ENCODE peak calls at places on chromosomes 4 and X, in ten cellular contexts. B is psoas muscle; I is K562; D is uterus; E is IMR-90; R is choroid plexus epithelial cell; G is hepatocyte; X is dorsolateral prefrontal cortex; A is CD8-positive, alpha-beta T cell; J is brain microvascular endothelial cell. L is an unnamed sample.

GRCh38 chrX:9390121-9390520 is 74.7 kb upstream of the TBL1X start:
- DNase-seq in E (peak), J (no peak), X (no peak), G (no peak), R (peak), A (no peak), B (no peak), D (no peak), I (no peak), L (no peak)

GRCh38 chr4:102600689-102601088 is 99.5 kb downstream of the NFKB1 start:
- DNase-seq in E (no peak), D (no peak), I (no peak), R (no peak), X (no peak), A (no peak), B (no peak), J (no peak), G (no peak), L (no peak)

GRCh38 chr4:1008840-1009646 is 2.4 kb upstream of the FGFRL1 start:
- DNase-seq in D (peak), I (no peak), A (peak), X (no peak), G (no peak), R (no peak), E (no peak), J (no peak), B (peak), L (no peak)

GRCh38 chrX:72301781-72302180 is 3.9 kb downstream of the CITED1 start:
- DNase-seq in D (no peak), J (no peak), G (no peak), A (no peak), R (no peak), I (no peak), E (no peak), B (no peak), X (no peak), L (no peak)

GRCh38 chr4:13455411-13455810 is 28.7 kb downstream of the RAB28 start:
- DNase-seq in G (no peak), X (no peak), D (no peak), I (no peak), E (peak), J (peak), R (peak), B (no peak), A (no peak), L (peak)

GRCh38 chr4:138911903-138912713 is 103.5 kb upstream of the NOCT start:
- DNase-seq in D (peak), B (no peak), X (no peak), G (peak), R (peak), E (no peak), J (no peak), I (no peak), A (no peak), L (no peak)

GRCh38 chr4:32884198-32884597 is 2164.0 kb downstream of the PCDH7 start:
- DNase-seq in I (no peak), X (no peak), G (no peak), B (no peak), E (no peak), A (no peak), D (no peak), J (no peak), R (peak), L (peak)

GRCh38 chr4:116275006-116275405 is 810.4 kb downstream of the TRAM1L1 start:
- DNase-seq in B (no peak), R (no peak), A (no peak), I (no peak), E (no peak), G (no peak), X (no peak), J (no peak), D (no peak), L (no peak)

GRCh38 chrX:123581586-123581985 is 151.3 kb downstream of the THOC2 start:
- DNase-seq in I (no peak), G (no peak), D (no peak), R (no peak), J (no peak), B (no peak), A (no peak), X (no peak), E (no peak), L (no peak)

GRCh38 chr4:165096776-165097175 is 15.9 kb downstream of the TMEM192 start:
- DNase-seq in G (peak), J (peak), R (peak), I (no peak), A (no peak), E (peak), B (no peak), D (no peak), X (no peak), L (peak)

GRCh38 chr4:182644326-182645050 is 272.7 kb downstream of the DCTD start:
- DNase-seq in I (no peak), E (peak), X (no peak), G (no peak), J (peak), B (no peak), A (no peak), R (peak), D (no peak), L (peak)

GRCh38 chr4:185210102-185210981 is 944 bp downstream of the SNX25 start:
- DNase-seq in R (peak), I (peak), D (no peak), J (peak), G (peak), B (peak), X (no peak), E (peak), A (peak), L (peak)

GRCh38 chr4:154779362-154779947 is 1.6 kb upstream of the RBM46 start:
- DNase-seq in E (peak), J (no peak), X (no peak), R (peak), A (no peak), G (peak), B (no peak), I (no peak), D (no peak), L (peak)

GRCh38 chrX:21412029-21412428 is 37.8 kb downstream of the CNKSR2 start:
- DNase-seq in R (no peak), G (no peak), B (no peak), A (no peak), E (no peak), D (no peak), I (no peak), J (no peak), X (no peak), L (no peak)

GRCh38 chrX:14125451-14125850 is 95.8 kb upstream of the GEMIN8 start:
- DNase-seq in G (no peak), E (no peak), I (no peak), X (no peak), J (no peak), R (no peak), B (no peak), D (no peak), A (no peak), L (no peak)

GRCh38 chr4:167688660-167689142 is 403.6 kb upstream of the ANXA10 start:
- DNase-seq in B (no peak), R (no peak), J (no peak), E (no peak), I (no peak), X (no peak), G (no peak), D (no peak), A (no peak), L (no peak)

GRCh38 chrX:1393871-1394615 is 2.1 kb upstream of the SLC25A6 start:
- DNase-seq in J (no peak), A (no peak), D (no peak), E (no peak), B (peak), X (peak), R (no peak), G (no peak), I (no peak), L (no peak)

GRCh38 chr4:79651516-79651915 is 243.5 kb upstream of the GK2 start:
- DNase-seq in D (no peak), J (peak), I (no peak), B (no peak), R (peak), G (no peak), A (no peak), X (no peak), E (no peak), L (peak)

GRCh38 chrX:41561045-41561444 is 113.9 kb downstream of the NYX start:
- DNase-seq in R (peak), D (peak), J (peak), X (no peak), I (peak), G (peak), B (no peak), A (no peak), E (peak), L (peak)

GRCh38 chr4:69735119-69735518 is 25.3 kb downstream of the SULT1B1 start:
- DNase-seq in E (no peak), B (no peak), D (no peak), R (no peak), I (no peak), A (no peak), G (no peak), J (no peak), X (no peak), L (no peak)

GRCh38 chrX:136954930-136955329 is 74.4 kb upstream of the RBMX start:
- DNase-seq in D (no peak), E (peak), I (no peak), R (peak), B (no peak), J (no peak), G (peak), X (no peak), A (no peak), L (peak)

GRCh38 chrX:118872102-118872566 is 48.5 kb downstream of the ZCCHC12 start:
- DNase-seq in B (no peak), G (no peak), R (no peak), I (no peak), E (no peak), J (no peak), D (no peak), A (no peak), X (no peak), L (no peak)

GRCh38 chrX:150200820-150201287 is 162.3 kb upstream of the MAMLD1 start:
- DNase-seq in D (peak), E (peak), J (peak), R (peak), A (no peak), B (peak), I (peak), X (peak), G (peak), L (peak)

GRCh38 chrX:65451663-65452062 is 82.9 kb downstream of the LAS1L start:
- DNase-seq in R (peak), J (peak), I (peak), E (peak), D (no peak), A (no peak), G (peak), B (no peak), X (no peak), L (peak)

GRCh38 chrX:109911046-109911445 is 91.9 kb upstream of the TMEM164 start:
- DNase-seq in B (no peak), X (no peak), D (no peak), E (no peak), J (no peak), I (no peak), R (no peak), G (no peak), A (no peak), L (peak)

GRCh38 chr4:66911898-66912297 is 633.4 kb downstream of the CENPC start:
- DNase-seq in E (no peak), J (peak), R (peak), G (no peak), A (no peak), D (no peak), X (no peak), I (no peak), B (no peak), L (peak)

GRCh38 chrX:645024-645376 is 14.4 kb downstream of the SHOX start:
- DNase-seq in E (no peak), R (no peak), A (no peak), D (no peak), G (peak), I (no peak), J (no peak), X (no peak), B (no peak), L (no peak)

GRCh38 chr4:159871141-159871540 is 768.3 kb downstream of the RAPGEF2 start:
- DNase-seq in D (no peak), G (no peak), E (no peak), J (peak), R (peak), X (no peak), I (no peak), A (no peak), B (no peak), L (no peak)

GRCh38 chrX:11745881-11746280 is 12.2 kb upstream of the MSL3 start:
- DNase-seq in I (no peak), E (no peak), B (no peak), A (no peak), D (no peak), G (no peak), J (no peak), R (no peak), X (no peak), L (no peak)

GRCh38 chr4:3690576-3691152 is 75.5 kb upstream of the ADRA2C start:
- DNase-seq in I (no peak), E (no peak), G (no peak), D (no peak), B (peak), R (no peak), J (no peak), X (peak), A (no peak), L (no peak)

GRCh38 chrX:3717742-3718420 is 4.4 kb upstream of the PRKX start:
- DNase-seq in J (peak), X (no peak), D (no peak), I (no peak), R (peak), B (no peak), A (no peak), E (peak), G (no peak), L (peak)

GRCh38 chr4:177051473-177052060 is 258.1 kb upstream of the NEIL3 start:
- DNase-seq in J (no peak), X (no peak), D (no peak), B (no peak), I (peak), E (peak), G (peak), A (no peak), R (peak), L (peak)

GRCh38 chrX:139530550-139530949 is at the start of gene F9:
- DNase-seq in B (no peak), D (no peak), I (no peak), E (no peak), R (no peak), A (no peak), J (no peak), G (no peak), X (no peak), L (no peak)

GRCh38 chr4:19776929-19777328 is 474.8 kb upstream of the SLIT2 start:
- DNase-seq in R (peak), B (no peak), A (no peak), E (peak), J (no peak), G (no peak), X (no peak), D (no peak), I (no peak), L (peak)

GRCh38 chrX:68343551-68343950 is 89.7 kb downstream of the OPHN1 start:
- DNase-seq in B (no peak), E (peak), A (no peak), R (no peak), D (no peak), J (no peak), G (no peak), X (no peak), I (no peak), L (no peak)

GRCh38 chr4:27217261-27217769 is 356.7 kb downstream of the STIM2 start:
- DNase-seq in R (no peak), B (no peak), X (no peak), I (no peak), J (no peak), D (no peak), A (no peak), E (peak), G (no peak), L (peak)
- H3K4me3 ChIP-seq in R (no peak), B (no peak), X (no peak), I (no peak), J (no peak), D (no peak), A (no peak), E (no peak), G (no peak), L (no peak)

GRCh38 chrX:100659431-100660137 is 15.6 kb downstream of the SRPX2 start:
- DNase-seq in I (no peak), G (no peak), E (no peak), A (no peak), D (no peak), J (no peak), X (no peak), B (no peak), R (peak), L (no peak)
- TF ChIP-seq CTCF in I (no peak), G (no peak), E (no peak), A (no peak), D (no peak), J (no peak), X (no peak), B (no peak), R (no peak), L (no peak)

DNA sequence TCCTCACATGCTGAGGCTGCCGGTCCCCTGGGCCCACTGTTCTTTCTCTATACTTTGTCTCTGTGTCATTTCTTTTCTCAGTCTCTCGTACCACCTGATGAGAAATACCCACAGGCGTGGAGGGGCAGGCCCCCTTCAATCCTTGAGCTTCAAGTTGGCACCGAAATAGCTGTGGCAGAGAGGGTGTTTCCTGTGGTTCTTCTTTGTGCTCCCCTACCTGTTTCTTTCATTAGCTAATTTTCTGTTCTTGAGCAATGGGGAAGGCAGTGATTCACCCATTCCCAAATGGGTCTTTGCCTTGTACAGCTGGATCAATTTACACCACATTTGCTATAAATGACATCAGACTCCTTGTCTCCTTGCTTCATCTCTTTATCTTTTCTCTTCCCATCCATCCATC is 2.1 kb upstream of the CYSLTR1 start:
- DNase-seq in A (no peak), B (no peak), I (no peak), R (no peak), D (no peak), E (no peak), J (no peak), X (no peak), G (no peak), L (no peak)
- H3K4me3 ChIP-seq in A (no peak), B (no peak), I (no peak), R (no peak), D (no peak), E (no peak), J (no peak), X (no peak), G (no peak), L (no peak)

GRCh38 chr4:37666625-37667071 is 19.5 kb downstream of the RELL1 start:
- DNase-seq in R (peak), X (no peak), E (peak), G (peak), J (peak), A (no peak), D (peak), I (no peak), B (peak), L (peak)
- TF ChIP-seq CTCF in R (peak), X (no peak), E (peak), G (no peak), J (peak), A (no peak), D (no peak), I (no peak), B (peak), L (peak)

GRCh38 chr4:73417342-73417741 is 13.3 kb downstream of the ALB start:
- DNase-seq in X (no peak), R (no peak), E (no peak), D (no peak), A (no peak), B (no peak), J (no peak), G (no peak), I (no peak), L (no peak)
- H3K4me3 ChIP-seq in X (no peak), R (no peak), E (no peak), D (no peak), A (no peak), B (no peak), J (no peak), G (no peak), I (no peak), L (no peak)

GRCh38 chr4:109931318-109931717 is 18.6 kb downstream of the EGF start:
- DNase-seq in R (no peak), A (no peak), G (no peak), B (no peak), X (no peak), I (no peak), E (no peak), J (no peak), D (no peak), L (no peak)
- TF ChIP-seq CTCF in R (no peak), A (no peak), G (no peak), B (no peak), X (no peak), I (no peak), E (no peak), J (peak), D (no peak), L (no peak)

GRCh38 chr4:10020871-10021676 is at the start of gene SLC2A9:
- DNase-seq in R (peak), J (no peak), E (no peak), I (no peak), G (no peak), D (no peak), X (no peak), B (peak), A (no peak), L (peak)
- H3K4me3 ChIP-seq in R (peak), J (no peak), E (no peak), I (no peak), G (no peak), D (no peak), X (no peak), B (peak), A (no peak), L (peak)

DNA sequence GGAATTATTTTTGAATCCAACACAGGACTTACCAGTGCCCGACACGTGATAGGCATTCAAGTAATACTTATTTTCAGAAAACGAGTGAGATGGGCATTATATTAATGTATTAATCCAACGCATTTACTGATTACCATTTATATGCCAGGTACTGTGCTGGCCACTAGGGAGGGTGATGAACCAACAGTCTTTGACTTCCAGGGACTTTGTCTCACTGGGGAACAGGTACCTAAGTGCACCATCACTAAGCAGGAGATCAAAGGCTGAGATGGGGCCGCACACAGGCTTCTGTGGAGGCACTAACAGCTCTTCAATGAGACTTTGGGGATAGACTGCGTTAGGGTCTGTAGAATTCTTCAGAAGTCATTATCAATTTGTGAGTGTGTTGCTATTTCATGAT is 5.7 kb upstream of the TADA2B start:
- DNase-seq in B (no peak), E (no peak), I (no peak), G (no peak), R (no peak), X (no peak), D (no peak), A (no peak), J (no peak), L (no peak)
- TF ChIP-seq CTCF in B (no peak), E (peak), I (no peak), G (no peak), R (peak), X (no peak), D (no peak), A (no peak), J (peak), L (no peak)

DNA sequence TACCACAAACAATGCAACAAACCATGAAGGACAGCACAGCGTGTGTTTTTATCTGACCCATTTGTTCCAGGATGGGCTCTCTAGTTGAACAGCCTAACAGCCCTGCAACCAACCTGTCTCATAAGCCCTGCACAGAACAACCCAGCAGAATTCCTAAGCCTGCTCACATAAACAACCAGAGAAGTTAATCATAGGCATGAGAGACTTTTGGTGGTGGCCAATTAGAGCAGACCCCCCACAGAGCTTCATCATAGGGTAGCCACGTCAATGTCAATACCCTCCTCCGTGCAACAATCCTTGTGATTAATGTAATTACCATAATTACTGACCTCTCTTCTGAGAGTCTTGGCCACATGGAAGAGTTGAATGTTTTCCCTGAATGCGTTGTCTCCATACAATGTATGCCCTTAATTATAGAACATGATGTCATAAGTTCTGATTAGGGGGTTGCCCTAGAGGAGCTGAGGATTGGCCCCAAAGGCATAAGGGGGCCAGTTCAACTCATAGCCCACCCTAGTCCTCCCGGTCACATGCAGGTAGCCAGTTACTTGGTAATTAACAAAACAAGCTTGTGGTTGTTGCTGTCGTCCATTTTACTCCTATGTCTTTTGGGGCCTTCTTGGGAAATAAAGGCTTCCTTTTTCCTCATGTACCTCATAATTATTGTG is 92.7 kb downstream of the SYNPO2 start:
- DNase-seq in R (peak), I (no peak), J (no peak), G (no peak), X (no peak), B (no peak), E (peak), D (no peak), A (no peak), L (no peak)
- H3K4me3 ChIP-seq in R (no peak), I (no peak), J (no peak), G (no peak), X (no peak), B (peak), E (no peak), D (no peak), A (no peak), L (no peak)

L was measured in fibroblast of pulmonary artery.